ENCODE peak calls at places on chromosome 12, in six cellular contexts. One of them, this sample, is unnamed.

GRCh38 chr12:53869500-53869899 is 69.1 kb upstream of the HOXC13 start:
- DNase-seq in EL: no peak
- DNase-seq in activated T-helper 2 cell treated with anti-CD3 and anti-CD28 coated beads, Interferon-gamma antibody, Interleukin-2, Interleukin-4, amounts not matched to agents 10 μg/mL and 5 μg/mL and 100 μg/mL, durations not matched to agents 14 hours and 24 hours and 36 hours: no peak
- DNase-seq in KBM-7: no peak
- DNase-seq in AG09309: no peak
- DNase-seq in GM03348: no peak
- DNase-seq in this sample: no peak

GRCh38 chr12:65192963-65193516 is 23.7 kb downstream of the LEMD3 start:
- DNase-seq in KBM-7: peak
- DNase-seq in EL: no peak
- DNase-seq in GM03348: no peak
- DNase-seq in activated T-helper 2 cell treated with anti-CD3 and anti-CD28 coated beads, Interferon-gamma antibody, Interleukin-2, Interleukin-4, amounts not matched to agents 10 μg/mL and 5 μg/mL and 100 μg/mL, durations not matched to agents 14 hours and 24 hours and 36 hours: no peak
- DNase-seq in AG09309: no peak
- DNase-seq in this sample: no peak

GRCh38 chr12:54658306-54659264 is 10.4 kb upstream of the DCD start:
- DNase-seq in AG09309: no peak
- DNase-seq in EL: peak
- DNase-seq in KBM-7: peak
- DNase-seq in GM03348: peak
- DNase-seq in activated T-helper 2 cell treated with anti-CD3 and anti-CD28 coated beads, Interferon-gamma antibody, Interleukin-2, Interleukin-4, amounts not matched to agents 10 μg/mL and 5 μg/mL and 100 μg/mL, durations not matched to agents 14 hours and 24 hours and 36 hours: peak
- DNase-seq in this sample: peak

GRCh38 chr12:52056801-52057613 is 5.8 kb downstream of the NR4A1 start:
- DNase-seq in KBM-7: no peak
- DNase-seq in AG09309: no peak
- DNase-seq in GM03348: peak
- DNase-seq in activated T-helper 2 cell treated with anti-CD3 and anti-CD28 coated beads, Interferon-gamma antibody, Interleukin-2, Interleukin-4, amounts not matched to agents 10 μg/mL and 5 μg/mL and 100 μg/mL, durations not matched to agents 14 hours and 24 hours and 36 hours: no peak
- DNase-seq in EL: no peak
- DNase-seq in this sample: no peak

GRCh38 chr12:117279606-117280005 is 81.8 kb downstream of the NOS1 start:
- DNase-seq in AG09309: no peak
- DNase-seq in GM03348: no peak
- DNase-seq in activated T-helper 2 cell treated with anti-CD3 and anti-CD28 coated beads, Interferon-gamma antibody, Interleukin-2, Interleukin-4, amounts not matched to agents 10 μg/mL and 5 μg/mL and 100 μg/mL, durations not matched to agents 14 hours and 24 hours and 36 hours: no peak
- DNase-seq in EL: no peak
- DNase-seq in KBM-7: no peak
- DNase-seq in this sample: no peak

GRCh38 chr12:65825573-65826512 is 1.6 kb downstream of the HMGA2 start:
- DNase-seq in AG09309: no peak
- DNase-seq in KBM-7: peak
- DNase-seq in EL: peak
- DNase-seq in activated T-helper 2 cell treated with anti-CD3 and anti-CD28 coated beads, Interferon-gamma antibody, Interleukin-2, Interleukin-4, amounts not matched to agents 10 μg/mL and 5 μg/mL and 100 μg/mL, durations not matched to agents 14 hours and 24 hours and 36 hours: no peak
- DNase-seq in GM03348: peak
- DNase-seq in this sample: no peak

GRCh38 chr12:30595742-30596141 is 99.9 kb downstream of the IPO8 start:
- DNase-seq in GM03348: no peak
- DNase-seq in KBM-7: no peak
- DNase-seq in EL: no peak
- DNase-seq in activated T-helper 2 cell treated with anti-CD3 and anti-CD28 coated beads, Interferon-gamma antibody, Interleukin-2, Interleukin-4, amounts not matched to agents 10 μg/mL and 5 μg/mL and 100 μg/mL, durations not matched to agents 14 hours and 24 hours and 36 hours: no peak
- DNase-seq in AG09309: no peak
- DNase-seq in this sample: no peak

GRCh38 chr12:70590051-70590450 is 47.2 kb downstream of the PTPRB start:
- DNase-seq in KBM-7: peak
- DNase-seq in EL: peak
- DNase-seq in AG09309: peak
- DNase-seq in GM03348: peak
- DNase-seq in activated T-helper 2 cell treated with anti-CD3 and anti-CD28 coated beads, Interferon-gamma antibody, Interleukin-2, Interleukin-4, amounts not matched to agents 10 μg/mL and 5 μg/mL and 100 μg/mL, durations not matched to agents 14 hours and 24 hours and 36 hours: peak
- DNase-seq in this sample: peak

GRCh38 chr12:124097681-124098080 is 124.7 kb downstream of the ZNF664 start:
- DNase-seq in activated T-helper 2 cell treated with anti-CD3 and anti-CD28 coated beads, Interferon-gamma antibody, Interleukin-2, Interleukin-4, amounts not matched to agents 10 μg/mL and 5 μg/mL and 100 μg/mL, durations not matched to agents 14 hours and 24 hours and 36 hours: no peak
- DNase-seq in GM03348: peak
- DNase-seq in EL: no peak
- DNase-seq in KBM-7: no peak
- DNase-seq in AG09309: no peak
- DNase-seq in this sample: no peak

GRCh38 chr12:124498178-124498869 is 69.1 kb downstream of the NCOR2 start:
- DNase-seq in KBM-7: no peak
- DNase-seq in EL: peak
- DNase-seq in GM03348: peak
- DNase-seq in activated T-helper 2 cell treated with anti-CD3 and anti-CD28 coated beads, Interferon-gamma antibody, Interleukin-2, Interleukin-4, amounts not matched to agents 10 μg/mL and 5 μg/mL and 100 μg/mL, durations not matched to agents 14 hours and 24 hours and 36 hours: no peak
- DNase-seq in AG09309: no peak
- DNase-seq in this sample: no peak

GRCh38 chr12:1277905-1278304 is 286.9 kb downstream of the ERC1 start:
- DNase-seq in AG09309: no peak
- DNase-seq in KBM-7: no peak
- DNase-seq in activated T-helper 2 cell treated with anti-CD3 and anti-CD28 coated beads, Interferon-gamma antibody, Interleukin-2, Interleukin-4, amounts not matched to agents 10 μg/mL and 5 μg/mL and 100 μg/mL, durations not matched to agents 14 hours and 24 hours and 36 hours: no peak
- DNase-seq in GM03348: no peak
- DNase-seq in EL: no peak
- DNase-seq in this sample: no peak

GRCh38 chr12:40634431-40635131 is 57.7 kb upstream of the CNTN1 start:
- DNase-seq in EL: no peak
- DNase-seq in AG09309: no peak
- DNase-seq in activated T-helper 2 cell treated with anti-CD3 and anti-CD28 coated beads, Interferon-gamma antibody, Interleukin-2, Interleukin-4, amounts not matched to agents 10 μg/mL and 5 μg/mL and 100 μg/mL, durations not matched to agents 14 hours and 24 hours and 36 hours: no peak
- DNase-seq in GM03348: no peak
- DNase-seq in KBM-7: no peak
- DNase-seq in this sample: no peak

GRCh38 chr12:64781374-64782029 is 22.3 kb upstream of the GNS start:
- DNase-seq in KBM-7: peak
- DNase-seq in AG09309: no peak
- DNase-seq in EL: no peak
- DNase-seq in activated T-helper 2 cell treated with anti-CD3 and anti-CD28 coated beads, Interferon-gamma antibody, Interleukin-2, Interleukin-4, amounts not matched to agents 10 μg/mL and 5 μg/mL and 100 μg/mL, durations not matched to agents 14 hours and 24 hours and 36 hours: no peak
- DNase-seq in GM03348: no peak
- DNase-seq in this sample: no peak

GRCh38 chr12:54292931-54293241 is 7.9 kb downstream of the NFE2 start:
- DNase-seq in activated T-helper 2 cell treated with anti-CD3 and anti-CD28 coated beads, Interferon-gamma antibody, Interleukin-2, Interleukin-4, amounts not matched to agents 10 μg/mL and 5 μg/mL and 100 μg/mL, durations not matched to agents 14 hours and 24 hours and 36 hours: no peak
- DNase-seq in EL: no peak
- DNase-seq in GM03348: no peak
- DNase-seq in AG09309: no peak
- DNase-seq in KBM-7: no peak
- DNase-seq in this sample: no peak

GRCh38 chr12:124294686-124295315 is at the start of gene RFLNA:
- DNase-seq in EL: no peak
- DNase-seq in AG09309: no peak
- DNase-seq in GM03348: peak
- DNase-seq in activated T-helper 2 cell treated with anti-CD3 and anti-CD28 coated beads, Interferon-gamma antibody, Interleukin-2, Interleukin-4, amounts not matched to agents 10 μg/mL and 5 μg/mL and 100 μg/mL, durations not matched to agents 14 hours and 24 hours and 36 hours: no peak
- DNase-seq in KBM-7: no peak
- DNase-seq in this sample: no peak

GRCh38 chr12:60072911-60073310 is 477.1 kb downstream of the SLC16A7 start:
- DNase-seq in activated T-helper 2 cell treated with anti-CD3 and anti-CD28 coated beads, Interferon-gamma antibody, Interleukin-2, Interleukin-4, amounts not matched to agents 10 μg/mL and 5 μg/mL and 100 μg/mL, durations not matched to agents 14 hours and 24 hours and 36 hours: no peak
- DNase-seq in GM03348: peak
- DNase-seq in AG09309: no peak
- DNase-seq in EL: peak
- DNase-seq in KBM-7: no peak
- DNase-seq in this sample: no peak

GRCh38 chr12:16086462-16086861 is 175.3 kb downstream of the DERA start:
- DNase-seq in activated T-helper 2 cell treated with anti-CD3 and anti-CD28 coated beads, Interferon-gamma antibody, Interleukin-2, Interleukin-4, amounts not matched to agents 10 μg/mL and 5 μg/mL and 100 μg/mL, durations not matched to agents 14 hours and 24 hours and 36 hours: no peak
- DNase-seq in EL: no peak
- DNase-seq in GM03348: no peak
- DNase-seq in KBM-7: no peak
- DNase-seq in AG09309: no peak
- DNase-seq in this sample: no peak

GRCh38 chr12:101116911-101117310 is 93.1 kb downstream of the SLC5A8 start:
- DNase-seq in GM03348: no peak
- DNase-seq in AG09309: no peak
- DNase-seq in activated T-helper 2 cell treated with anti-CD3 and anti-CD28 coated beads, Interferon-gamma antibody, Interleukin-2, Interleukin-4, amounts not matched to agents 10 μg/mL and 5 μg/mL and 100 μg/mL, durations not matched to agents 14 hours and 24 hours and 36 hours: no peak
- DNase-seq in KBM-7: no peak
- DNase-seq in EL: no peak
- DNase-seq in this sample: no peak

GRCh38 chr12:44876554-44877275 is 600 bp upstream of the NELL2 start:
- DNase-seq in EL: peak
- DNase-seq in activated T-helper 2 cell treated with anti-CD3 and anti-CD28 coated beads, Interferon-gamma antibody, Interleukin-2, Interleukin-4, amounts not matched to agents 10 μg/mL and 5 μg/mL and 100 μg/mL, durations not matched to agents 14 hours and 24 hours and 36 hours: peak
- DNase-seq in KBM-7: peak
- DNase-seq in AG09309: no peak
- DNase-seq in GM03348: peak
- DNase-seq in this sample: peak

GRCh38 chr12:52696588-52696987 is 6.7 kb downstream of the KRT77 start:
- DNase-seq in GM03348: no peak
- DNase-seq in KBM-7: no peak
- DNase-seq in AG09309: no peak
- DNase-seq in activated T-helper 2 cell treated with anti-CD3 and anti-CD28 coated beads, Interferon-gamma antibody, Interleukin-2, Interleukin-4, amounts not matched to agents 10 μg/mL and 5 μg/mL and 100 μg/mL, durations not matched to agents 14 hours and 24 hours and 36 hours: no peak
- DNase-seq in EL: no peak
- DNase-seq in this sample: no peak

GRCh38 chr12:85779768-85780167 is 56.4 kb downstream of the RASSF9 start:
- DNase-seq in GM03348: no peak
- DNase-seq in KBM-7: no peak
- DNase-seq in activated T-helper 2 cell treated with anti-CD3 and anti-CD28 coated beads, Interferon-gamma antibody, Interleukin-2, Interleukin-4, amounts not matched to agents 10 μg/mL and 5 μg/mL and 100 μg/mL, durations not matched to agents 14 hours and 24 hours and 36 hours: no peak
- DNase-seq in EL: no peak
- DNase-seq in AG09309: no peak
- DNase-seq in this sample: no peak

GRCh38 chr12:64669270-64669842 is 59.1 kb downstream of the RASSF3 start:
- DNase-seq in AG09309: no peak
- DNase-seq in KBM-7: peak
- DNase-seq in activated T-helper 2 cell treated with anti-CD3 and anti-CD28 coated beads, Interferon-gamma antibody, Interleukin-2, Interleukin-4, amounts not matched to agents 10 μg/mL and 5 μg/mL and 100 μg/mL, durations not matched to agents 14 hours and 24 hours and 36 hours: peak
- DNase-seq in GM03348: no peak
- DNase-seq in EL: no peak
- DNase-seq in this sample: no peak

GRCh38 chr12:109625131-109625559 is 51.6 kb downstream of the MVK start:
- DNase-seq in EL: peak
- DNase-seq in activated T-helper 2 cell treated with anti-CD3 and anti-CD28 coated beads, Interferon-gamma antibody, Interleukin-2, Interleukin-4, amounts not matched to agents 10 μg/mL and 5 μg/mL and 100 μg/mL, durations not matched to agents 14 hours and 24 hours and 36 hours: no peak
- DNase-seq in KBM-7: no peak
- DNase-seq in GM03348: peak
- DNase-seq in AG09309: peak
- DNase-seq in this sample: no peak

GRCh38 chr12:9761407-9761736 is 671 bp upstream of the CD69 start:
- DNase-seq in AG09309: no peak
- DNase-seq in KBM-7: peak
- DNase-seq in EL: no peak
- DNase-seq in GM03348: no peak
- DNase-seq in activated T-helper 2 cell treated with anti-CD3 and anti-CD28 coated beads, Interferon-gamma antibody, Interleukin-2, Interleukin-4, amounts not matched to agents 10 μg/mL and 5 μg/mL and 100 μg/mL, durations not matched to agents 14 hours and 24 hours and 36 hours: no peak
- DNase-seq in this sample: no peak

GRCh38 chr12:9214536-9214935 is 6.3 kb upstream of the PZP start:
- DNase-seq in activated T-helper 2 cell treated with anti-CD3 and anti-CD28 coated beads, Interferon-gamma antibody, Interleukin-2, Interleukin-4, amounts not matched to agents 10 μg/mL and 5 μg/mL and 100 μg/mL, durations not matched to agents 14 hours and 24 hours and 36 hours: no peak
- DNase-seq in AG09309: no peak
- DNase-seq in EL: no peak
- DNase-seq in KBM-7: no peak
- DNase-seq in GM03348: no peak
- DNase-seq in this sample: no peak